ENCODE peak calls at places on chromosomes 2 and 18, in six cellular contexts. I, Q, C, V, K and X are unnamed samples.

GRCh38 chr18:10822457-10822856 is 296.6 kb downstream of the NAPG start:
- DNase-seq in I (no peak), Q (no peak), C (no peak), V (no peak), K (peak; percentile 5), X (no peak)

GRCh38 chr2:239288951-239289481 is 111.8 kb downstream of the HDAC4 start:
- DNase-seq in I (no peak), Q (no peak), C (no peak), V (no peak), K (peak; percentile 47), X (no peak)

GRCh38 chr2:132503621-132504200 is 87.1 kb downstream of the GPR39 start:
- DNase-seq in I (no peak), Q (no peak), C (peak; percentile 39), V (no peak), K (no peak), X (no peak)

GRCh38 chr18:48572402-48573126 is 33.7 kb downstream of the CTIF start:
- DNase-seq in I (no peak), Q (no peak), C (no peak), V (no peak), K (no peak), X (no peak)

GRCh38 chr2:234286956-234287355 is 209.9 kb downstream of the ARL4C start:
- DNase-seq in I (no peak), Q (no peak), C (no peak), V (no peak), K (no peak), X (no peak)

GRCh38 chr2:150133623-150134022 is 353.8 kb downstream of the RND3 start:
- DNase-seq in I (peak; percentile 79), Q (no peak), C (peak; percentile 97), V (no peak), K (no peak), X (no peak)

GRCh38 chr2:165401285-165401852 is 68.1 kb upstream of the CSRNP3 start:
- DNase-seq in I (no peak), Q (no peak), C (peak; percentile 92), V (no peak), K (peak; percentile 81), X (no peak)

GRCh38 chr2:181459646-181460045 is 2.5 kb downstream of the ITGA4 start:
- DNase-seq in I (no peak), Q (no peak), C (no peak), V (no peak), K (no peak), X (no peak)

GRCh38 chr2:9738718-9739496 is 104.4 kb upstream of the TAF1B start:
- DNase-seq in I (no peak), Q (no peak), C (no peak), V (no peak), K (no peak), X (no peak)

GRCh38 chr2:148020036-148020357 is 540 bp downstream of the ORC4 start:
- DNase-seq in I (no peak), Q (no peak), C (no peak), V (no peak), K (no peak), X (no peak)

GRCh38 chr2:27765621-27766286 is 5.8 kb upstream of the MRPL33 start:
- DNase-seq in I (no peak), Q (peak; percentile 38), C (no peak), V (no peak), K (no peak), X (no peak)

GRCh38 chr18:5890606-5891360 is 4.5 kb downstream of the TMEM200C start:
- DNase-seq in I (peak; percentile 21), Q (peak; percentile 80), C (peak; percentile 56), V (peak; percentile 55), K (peak; percentile 75), X (no peak)

GRCh38 chr2:19033240-19033639 is 325.2 kb downstream of the OSR1 start:
- DNase-seq in I (no peak), Q (no peak), C (no peak), V (no peak), K (peak; percentile 25), X (no peak)

GRCh38 chr2:67997528-67998267 is 65.1 kb downstream of the C1D start:
- DNase-seq in I (no peak), Q (no peak), C (peak; percentile 94), V (no peak), K (no peak), X (no peak)

GRCh38 chr18:61901334-61901986 is 8.7 kb upstream of the RNF152 start:
- DNase-seq in I (peak; percentile 47), Q (peak; percentile 64), C (peak; percentile 73), V (peak; percentile 82), K (peak; percentile 68), X (no peak)

GRCh38 chr2:182057002-182057401 is 71.3 kb downstream of the PPP1R1C start:
- DNase-seq in I (no peak), Q (no peak), C (no peak), V (no peak), K (no peak), X (no peak)

GRCh38 chr18:54828986-54829385 is 709 bp downstream of the RAB27B start:
- DNase-seq in I (no peak), Q (no peak), C (no peak), V (no peak), K (no peak), X (no peak)

GRCh38 chr2:102764083-102764482 is 2.3 kb downstream of the TMEM182 start:
- DNase-seq in I (no peak), Q (no peak), C (no peak), V (no peak), K (no peak), X (no peak)

GRCh38 chr2:26269571-26270170 is 24.9 kb downstream of the HADHB start:
- DNase-seq in I (no peak), Q (no peak), C (peak; percentile 19), V (no peak), K (no peak), X (no peak)

GRCh38 chr2:36452279-36452678 is 96.7 kb downstream of the CRIM1 start:
- DNase-seq in I (no peak), Q (no peak), C (peak; percentile 20), V (no peak), K (no peak), X (no peak)

GRCh38 chr2:130836501-130837174 is at the start of gene ARHGEF4:
- DNase-seq in I (peak; percentile 61), Q (no peak), C (peak; percentile 66), V (no peak), K (peak; percentile 71), X (no peak)

GRCh38 chr2:158025263-158025996 is 76.2 kb upstream of the UPP2 start:
- DNase-seq in I (no peak), Q (no peak), C (no peak), V (no peak), K (no peak), X (no peak)

GRCh38 chr2:60707750-60708371 is 48.2 kb upstream of the PAPOLG start:
- DNase-seq in I (peak; percentile 36), Q (peak; percentile 58), C (peak; percentile 69), V (no peak), K (peak; percentile 66), X (no peak)

GRCh38 chr2:143802242-143802641 is 673.0 kb downstream of the ARHGAP15 start:
- DNase-seq in I (no peak), Q (no peak), C (peak; percentile 58), V (no peak), K (no peak), X (no peak)

GRCh38 chr2:189854956-189855355 is 70.7 kb downstream of the PMS1 start:
- DNase-seq in I (no peak), Q (no peak), C (no peak), V (no peak), K (no peak), X (no peak)

GRCh38 chr18:7457276-7457675 is 109.8 kb upstream of the PTPRM start:
- DNase-seq in I (no peak), Q (no peak), C (no peak), V (no peak), K (no peak), X (no peak)

GRCh38 chr18:35571138-35571537 is 10.4 kb upstream of the GALNT1 start:
- DNase-seq in I (no peak), Q (no peak), C (no peak), V (no peak), K (no peak), X (no peak)

GRCh38 chr2:157786663-157787363 is 89.3 kb downstream of the ACVR1 start:
- DNase-seq in I (no peak), Q (no peak), C (no peak), V (no peak), K (no peak), X (no peak)

GRCh38 chr2:15691586-15692310 is 100.1 kb downstream of the DDX1 start:
- DNase-seq in I (no peak), Q (no peak), C (no peak), V (no peak), K (no peak), X (no peak)

DNA sequence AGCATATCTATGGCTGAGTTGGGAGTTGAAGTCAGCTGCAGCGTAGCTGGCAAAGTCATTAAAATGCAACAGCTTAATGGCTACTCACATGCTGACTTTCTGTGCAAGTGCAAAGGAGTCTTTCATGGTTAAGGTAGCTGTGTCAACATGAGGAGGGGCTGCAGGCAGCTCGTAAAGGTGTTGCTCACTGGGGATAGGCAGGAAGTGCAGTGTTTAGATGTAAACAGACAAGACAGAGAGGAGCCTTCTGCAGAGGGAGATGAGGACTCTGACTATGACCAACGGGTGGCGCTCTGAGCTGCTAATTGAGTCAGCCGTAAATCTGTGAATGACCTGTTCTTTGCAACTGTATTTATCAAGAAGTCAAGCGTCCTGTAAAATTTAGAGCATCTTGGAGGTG is 22.3 kb upstream of the CAVIN2 start:
- DNase-seq in I (no peak), Q (no peak), C (peak; percentile 92), V (peak; percentile 80), K (peak; percentile 55), X (no peak)
- TF ChIP-seq CTCF in I (no peak), Q (no peak), C (peak; percentile 91), V (peak; percentile 92), K (peak; percentile 38), X (no peak)

DNA sequence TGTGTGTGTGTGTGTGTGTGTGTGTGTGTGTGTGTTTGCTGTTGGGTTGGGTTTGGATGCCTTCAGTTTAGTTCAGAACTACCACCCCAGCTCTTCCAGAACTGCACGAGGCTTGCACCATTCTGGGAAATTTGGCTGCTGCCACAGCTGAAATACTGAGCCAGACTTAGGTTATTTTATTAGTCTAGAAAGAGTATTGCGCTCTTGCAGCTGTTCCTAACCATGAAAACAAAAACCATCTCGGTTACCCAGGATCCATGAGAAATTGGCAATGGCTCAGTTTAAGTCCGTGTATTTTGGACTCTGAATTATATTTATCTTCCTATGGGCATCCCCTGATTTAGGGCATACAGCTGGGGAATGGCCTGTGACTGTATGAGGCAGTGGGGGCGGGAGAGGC is 83.2 kb downstream of the TANC1 start:
- DNase-seq in I (no peak), Q (no peak), C (no peak), V (no peak), K (no peak), X (no peak)
- TF ChIP-seq CTCF in I (no peak), Q (no peak), C (no peak), V (no peak), K (no peak), X (no peak)

DNA sequence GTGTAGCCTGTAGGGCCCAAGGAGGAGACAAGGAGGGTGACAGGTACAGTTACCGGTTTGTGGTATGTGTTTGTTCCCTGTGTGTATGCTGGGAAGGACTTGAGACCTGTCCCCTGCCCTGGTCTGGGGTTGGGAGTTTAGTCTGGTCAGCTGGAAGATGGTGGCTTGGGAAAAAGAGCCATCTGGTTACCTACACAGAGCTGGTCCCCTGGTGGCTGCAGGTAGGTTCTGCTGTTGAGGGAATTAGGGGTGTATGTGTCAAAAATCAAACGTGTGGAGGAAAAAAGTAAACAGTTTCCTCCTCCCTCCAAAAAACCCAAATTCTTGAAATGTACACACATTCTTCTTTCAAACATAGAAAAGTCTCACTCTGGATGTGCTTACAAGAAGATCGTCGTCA is 24.3 kb downstream of the PTMA start:
- DNase-seq in I (no peak), Q (no peak), C (no peak), V (no peak), K (no peak), X (no peak)
- TF ChIP-seq CTCF in I (no peak), Q (no peak), C (peak; percentile 28), V (peak; percentile 42), K (no peak), X (no peak)

GRCh38 chr18:66872277-66872676 is 268.4 kb upstream of the CDH19 start:
- DNase-seq in I (no peak), Q (no peak), C (peak; percentile 40), V (no peak), K (peak; percentile 21), X (no peak)
- TF ChIP-seq CTCF in I (peak; percentile 35), Q (no peak), C (peak; percentile 50), V (no peak), K (peak; percentile 20), X (no peak)